ENCODE peak calls at places on chromosome 5, in nine cellular contexts. N is gastrocnemius medialis; K is psoas muscle; M is tibial artery; T is A549; G is GM23248; D is CD4-positive, CD25-positive, alpha-beta regulatory T cell; V is aorta; L is HepG2. Y is an unnamed sample.
A peak's percentile ranks its signal among the peaks of the same experiment; 100 is the strongest.

GRCh38 chr5:136330353-136330913 is 34.9 kb downstream of the TRPC7 start:
- DNase-seq in L (no peak), M (no peak), N (no peak), G (no peak), K (no peak), T (no peak), D (no peak), V (no peak), Y (no peak)

GRCh38 chr5:167587768-167588167 is 703.7 kb upstream of the WWC1 start:
- DNase-seq in N (no peak), T (peak; percentile 56), M (no peak), D (no peak), K (no peak), V (no peak), G (peak; percentile 54), L (peak; percentile 11), Y (no peak)

GRCh38 chr5:83927140-83927733 is 206.6 kb upstream of the HAPLN1 start:
- DNase-seq in V (peak; percentile 80), T (peak; percentile 53), N (no peak), K (no peak), D (no peak), G (peak; percentile 69), L (peak; percentile 41), M (peak; percentile 61), Y (peak; percentile 51)

GRCh38 chr5:34534237-34535108 is 121.7 kb upstream of the RAI14 start:
- DNase-seq in M (no peak), K (no peak), T (no peak), L (peak; percentile 14), G (peak; percentile 92), V (no peak), D (no peak), N (no peak), Y (no peak)

GRCh38 chr5:168291961-168292782 is 727 bp downstream of the WWC1 start:
- DNase-seq in K (peak; percentile 45), D (no peak), N (no peak), V (no peak), T (no peak), L (no peak), G (peak; percentile 37), M (no peak), Y (no peak)

GRCh38 chr5:56711191-56711590 is 104.2 kb upstream of the MAP3K1 start:
- DNase-seq in V (no peak), D (peak; percentile 36), M (no peak), N (no peak), K (no peak), T (no peak), G (peak; percentile 66), L (no peak), Y (no peak)

GRCh38 chr5:119255571-119256356 is 100.1 kb upstream of the TNFAIP8 start:
- DNase-seq in K (no peak), T (peak; percentile 32), N (no peak), L (peak; percentile 74), D (no peak), V (no peak), G (peak; percentile 21), M (no peak), Y (no peak)

GRCh38 chr5:130135506-130135905 is 231.2 kb downstream of the CHSY3 start:
- DNase-seq in K (no peak), L (no peak), G (peak; percentile 74), V (no peak), N (no peak), T (no peak), D (no peak), M (no peak), Y (no peak)

GRCh38 chr5:91151947-91152346 is 231.2 kb downstream of the ARRDC3 start:
- DNase-seq in G (peak; percentile 88), V (no peak), T (peak; percentile 66), L (peak; percentile 4), D (no peak), M (peak; percentile 73), N (no peak), K (no peak), Y (peak; percentile 74)

GRCh38 chr5:68141494-68141893 is 74.1 kb upstream of the PIK3R1 start:
- DNase-seq in G (peak; percentile 65), V (no peak), N (no peak), L (no peak), T (no peak), K (no peak), D (peak; percentile 39), M (no peak), Y (no peak)

GRCh38 chr5:38640012-38640395 is 83.6 kb upstream of the LIFR start:
- DNase-seq in V (no peak), D (no peak), G (no peak), M (no peak), K (no peak), T (peak; percentile 40), L (no peak), N (no peak), Y (no peak)

DNA sequence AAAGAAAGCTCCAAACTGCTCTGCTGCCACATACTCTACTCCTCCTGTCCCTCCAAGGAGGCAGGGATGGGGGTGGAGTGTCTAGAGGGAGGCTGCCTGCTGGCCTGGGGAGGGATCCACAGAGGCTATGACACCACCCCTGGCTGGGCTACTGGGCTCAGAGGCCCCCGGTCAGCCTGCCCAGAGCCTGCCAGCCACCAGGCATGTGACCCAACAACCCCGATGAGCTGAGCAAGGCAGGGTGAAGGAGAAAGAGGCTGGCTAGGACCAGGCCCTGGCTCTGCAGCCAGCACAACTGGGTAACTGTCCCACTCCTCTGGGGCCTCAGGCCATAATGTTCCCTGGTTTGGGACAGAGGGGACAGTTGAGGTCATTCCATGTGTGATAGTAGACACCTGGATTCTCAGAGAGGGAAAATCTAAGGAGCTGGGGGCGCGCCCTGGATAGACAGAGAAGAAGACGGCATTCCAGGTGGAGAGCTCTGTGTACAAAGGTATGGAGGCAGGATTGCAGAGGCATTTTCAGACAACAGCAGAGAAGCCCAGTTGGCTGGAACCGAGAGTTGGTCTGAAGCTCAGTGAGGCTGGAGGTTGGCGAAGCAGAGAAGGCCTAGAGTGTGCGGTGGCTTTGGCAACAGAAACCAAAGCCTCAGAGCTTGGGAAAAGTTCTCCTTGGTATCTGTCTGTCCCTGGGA is 33.8 kb upstream of the IL17B start:
- DNase-seq in K (no peak), L (no peak), T (no peak), D (no peak), M (peak; percentile 55), G (peak; percentile 55), V (peak; percentile 77), N (no peak), Y (no peak)
- H3K4me3 ChIP-seq in K (peak overlapping the region; percentile 59), L (no peak overlapping the region), T (no peak overlapping the region), D (no peak overlapping the region), M (peak overlapping the region; percentile 94), G (no peak overlapping the region), V (peak overlapping the region; percentile 89), N (peak overlapping the region; percentile 51), Y (peak overlapping the region; percentile 54)

GRCh38 chr5:132431682-132432081 is 58.9 kb downstream of the IRF1 start:
- DNase-seq in V (no peak), D (no peak), M (no peak), K (no peak), T (no peak), L (no peak), N (no peak), G (no peak), Y (no peak)

GRCh38 chr5:132429451-132430440 is 60.2 kb downstream of the SLC22A5 start:
- DNase-seq in M (no peak), L (peak; percentile 33), N (no peak), D (no peak), G (no peak), V (no peak), K (no peak), T (no peak), Y (no peak)

GRCh38 chr5:132433141-132433540 is 57.4 kb downstream of the IRF1 start:
- DNase-seq in M (no peak), K (no peak), G (no peak), N (no peak), D (no peak), V (no peak), L (no peak), T (no peak), Y (no peak)

GRCh38 chr5:132428811-132429440 is 59.4 kb downstream of the SLC22A5 start:
- DNase-seq in N (no peak), D (no peak), L (no peak), K (no peak), V (no peak), T (peak; percentile 17), G (peak; percentile 84), M (no peak), Y (no peak)

GRCh38 chr5:132430736-132431135 is 59.8 kb downstream of the IRF1 start:
- DNase-seq in D (no peak), V (no peak), T (no peak), G (no peak), M (no peak), L (no peak), K (no peak), N (no peak), Y (no peak)
- H3K4me1 ChIP-seq in D (peaks cover 74% of the 10 kb centered on the region), V (peaks cover 3% of the 10 kb centered on the region), T (peaks cover 43% of the 10 kb centered on the region), G (peaks cover 37% of the 10 kb centered on the region), M (peaks cover 39% of the 10 kb centered on the region), L (peaks cover 57% of the 10 kb centered on the region), K (peaks cover 72% of the 10 kb centered on the region), N (peaks cover 71% of the 10 kb centered on the region), Y (peaks cover 99% of the 10 kb centered on the region)

DNA sequence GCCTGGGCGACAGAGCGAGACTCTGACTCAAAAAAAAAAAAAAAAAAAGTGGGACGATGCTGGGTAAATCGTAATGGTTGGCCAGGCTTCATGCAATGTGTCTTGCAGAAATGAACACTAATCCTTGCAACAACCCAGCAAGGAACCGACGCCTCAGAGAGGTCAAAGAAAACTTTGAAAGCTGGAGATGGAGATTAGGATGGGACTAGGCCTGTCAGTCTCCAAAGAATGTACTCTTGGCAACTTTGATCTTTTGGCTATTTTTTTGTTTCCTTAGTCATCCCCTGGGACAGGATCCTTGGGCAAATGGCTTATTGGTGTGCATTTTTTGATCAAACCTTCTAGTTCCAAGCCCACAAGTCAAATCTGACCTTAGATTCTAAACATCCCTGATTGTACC is 10.6 kb upstream of the PWWP2A start:
- DNase-seq in L (no peak), V (no peak), D (no peak), N (no peak), G (peak; percentile 34), M (no peak), T (no peak), K (no peak), Y (no peak)
- H3K4me3 ChIP-seq in L (no peak overlapping the region), V (no peak overlapping the region), D (no peak overlapping the region), N (no peak overlapping the region), G (no peak overlapping the region), M (no peak overlapping the region), T (no peak overlapping the region), K (no peak overlapping the region), Y (no peak overlapping the region)

GRCh38 chr5:150500328-150500841 is 7.5 kb upstream of the NDST1 start:
- DNase-seq in D (no peak), K (peak; percentile 87), T (no peak), M (no peak), V (no peak), L (no peak), G (no peak), N (peak; percentile 74), Y (no peak)

GRCh38 chr5:150500905-150501304 is 7.0 kb upstream of the NDST1 start:
- DNase-seq in M (no peak), K (no peak), D (no peak), G (no peak), V (no peak), L (no peak), T (no peak), N (no peak), Y (no peak)

GRCh38 chr5:150503386-150503785 is 4.5 kb upstream of the NDST1 start:
- DNase-seq in M (no peak), T (no peak), N (no peak), K (no peak), L (no peak), D (no peak), V (no peak), G (no peak), Y (no peak)

GRCh38 chr5:150502847-150503246 is 5.1 kb upstream of the NDST1 start:
- DNase-seq in L (no peak), D (no peak), M (no peak), G (no peak), V (no peak), K (no peak), N (no peak), T (no peak), Y (no peak)

GRCh38 chr5:150502106-150502505 is 5.8 kb upstream of the NDST1 start:
- DNase-seq in T (no peak), M (no peak), L (no peak), V (no peak), K (no peak), D (no peak), G (peak; percentile 80), N (no peak), Y (no peak)
- H3K4me1 ChIP-seq in T (peaks cover 82% of the 10 kb centered on the region), M (peaks cover 97% of the 10 kb centered on the region), L (peaks cover 99% of the 10 kb centered on the region), V (peaks cover 3% of the 10 kb centered on the region), K (peaks cover 99% of the 10 kb centered on the region), D (no peaks in the 10 kb centered on the region), G (peaks cover 76% of the 10 kb centered on the region), N (peaks cover 98% of the 10 kb centered on the region), Y (peaks cover 98% of the 10 kb centered on the region)